ENCODE peak calls at places on chromosomes 16 and 17, in five cellular contexts. K, I, N, U and B are unnamed samples.

GRCh38 chr17:78429618-78429995 is 51.2 kb downstream of the PGS1 start:
- DNase-seq in K (no peak), I (no peak), N (no peak), U (no peak), B (no peak)

GRCh38 chr17:67649891-67650290 is 67.8 kb upstream of the NOL11 start:
- DNase-seq in K (no peak), I (no peak), N (no peak), U (no peak), B (no peak)

GRCh38 chr16:35908942-35909341 is 2449.5 kb downstream of the TP53TG3F start:
- DNase-seq in K (no peak), I (no peak), N (no peak), U (no peak), B (no peak)

GRCh38 chr17:5629133-5629532 is 44.8 kb upstream of the NLRP1 start:
- DNase-seq in K (no peak), I (no peak), N (no peak), U (no peak), B (no peak)

GRCh38 chr16:23979426-23979825 is 143.6 kb downstream of the PRKCB start:
- DNase-seq in K (no peak), I (no peak), N (no peak), U (no peak), B (no peak)

GRCh38 chr16:86261379-86261778 is 248.9 kb upstream of the FOXF1 start:
- DNase-seq in K (no peak), I (no peak), N (no peak), U (no peak), B (peak)

GRCh38 chr17:80616705-80617104 is 72.1 kb downstream of the RPTOR start:
- DNase-seq in K (no peak), I (no peak), N (no peak), U (no peak), B (no peak)

GRCh38 chr17:15260376-15261062 is 4.6 kb downstream of the PMP22 start:
- DNase-seq in K (peak), I (peak), N (peak), U (peak), B (peak)

GRCh38 chr16:85556456-85557082 is 56.6 kb upstream of the GSE1 start:
- DNase-seq in K (no peak), I (peak), N (no peak), U (peak), B (peak)

GRCh38 chr17:42997390-42997983 is 732 bp upstream of the RPL27 start:
- DNase-seq in K (no peak), I (no peak), N (no peak), U (no peak), B (no peak)